ENCODE peak calls at places on chromosome 2, in ten cellular contexts. One of them, this sample, is unnamed.

GRCh38 chr2:16471031-16471430 is 194.6 kb downstream of the CYRIA start:
- DNase-seq in NCI-H460: no peak
- DNase-seq in RCC 7860: no peak
- DNase-seq in CD4-positive, alpha-beta memory T cell: no peak
- DNase-seq in WERI-Rb-1: no peak
- DNase-seq in AG09309: no peak
- DNase-seq in stimulated activated CD4-positive, alpha-beta T cell treated with anti-CD3 and anti-CD28 coated beads, TNF-alpha, amount 100 ng/mL, for 1 hour: no peak
- DNase-seq in HuH-7.5: no peak
- DNase-seq in iris pigment epithelial cell: no peak
- DNase-seq in head of caudate nucleus: no peak
- DNase-seq in this sample: no peak

GRCh38 chr2:158346041-158346440 is 110.5 kb downstream of the CCDC148 start:
- DNase-seq in NCI-H460: no peak
- DNase-seq in RCC 7860: no peak
- DNase-seq in CD4-positive, alpha-beta memory T cell: no peak
- DNase-seq in WERI-Rb-1: no peak
- DNase-seq in AG09309: no peak
- DNase-seq in stimulated activated CD4-positive, alpha-beta T cell treated with anti-CD3 and anti-CD28 coated beads, TNF-alpha, amount 100 ng/mL, for 1 hour: no peak
- DNase-seq in HuH-7.5: no peak
- DNase-seq in iris pigment epithelial cell: no peak
- DNase-seq in head of caudate nucleus: no peak
- DNase-seq in this sample: no peak

GRCh38 chr2:196275646-196276352 is 104.4 kb upstream of the STK17B start:
- DNase-seq in NCI-H460: no peak
- DNase-seq in RCC 7860: no peak
- DNase-seq in CD4-positive, alpha-beta memory T cell: peak; percentile 41
- DNase-seq in WERI-Rb-1: no peak
- DNase-seq in AG09309: no peak
- DNase-seq in stimulated activated CD4-positive, alpha-beta T cell treated with anti-CD3 and anti-CD28 coated beads, TNF-alpha, amount 100 ng/mL, for 1 hour: no peak
- DNase-seq in HuH-7.5: no peak
- DNase-seq in iris pigment epithelial cell: peak; percentile 75
- DNase-seq in head of caudate nucleus: no peak
- DNase-seq in this sample: no peak

GRCh38 chr2:79373359-79374115 is 139.3 kb upstream of the CTNNA2 start:
- DNase-seq in NCI-H460: no peak
- DNase-seq in RCC 7860: no peak
- DNase-seq in CD4-positive, alpha-beta memory T cell: no peak
- DNase-seq in WERI-Rb-1: no peak
- DNase-seq in AG09309: no peak
- DNase-seq in stimulated activated CD4-positive, alpha-beta T cell treated with anti-CD3 and anti-CD28 coated beads, TNF-alpha, amount 100 ng/mL, for 1 hour: no peak
- DNase-seq in HuH-7.5: no peak
- DNase-seq in iris pigment epithelial cell: no peak
- DNase-seq in head of caudate nucleus: no peak
- DNase-seq in this sample: no peak

GRCh38 chr2:96907405-96908041 is 37.6 kb upstream of the SEMA4C start:
- DNase-seq in NCI-H460: no peak
- DNase-seq in RCC 7860: no peak
- DNase-seq in CD4-positive, alpha-beta memory T cell: no peak
- DNase-seq in WERI-Rb-1: peak; percentile 46
- DNase-seq in AG09309: no peak
- DNase-seq in stimulated activated CD4-positive, alpha-beta T cell treated with anti-CD3 and anti-CD28 coated beads, TNF-alpha, amount 100 ng/mL, for 1 hour: no peak
- DNase-seq in HuH-7.5: no peak
- DNase-seq in iris pigment epithelial cell: no peak
- DNase-seq in head of caudate nucleus: peak; percentile 78
- DNase-seq in this sample: no peak

GRCh38 chr2:88216641-88217040 is 46.5 kb downstream of the THNSL2 start:
- DNase-seq in NCI-H460: no peak
- DNase-seq in RCC 7860: no peak
- DNase-seq in CD4-positive, alpha-beta memory T cell: no peak
- DNase-seq in WERI-Rb-1: no peak
- DNase-seq in AG09309: no peak
- DNase-seq in stimulated activated CD4-positive, alpha-beta T cell treated with anti-CD3 and anti-CD28 coated beads, TNF-alpha, amount 100 ng/mL, for 1 hour: no peak
- DNase-seq in HuH-7.5: no peak
- DNase-seq in iris pigment epithelial cell: no peak
- DNase-seq in head of caudate nucleus: no peak
- DNase-seq in this sample: no peak

GRCh38 chr2:108971661-108972566 is 17.1 kb downstream of the EDAR start:
- DNase-seq in NCI-H460: peak; percentile 43
- DNase-seq in RCC 7860: no peak
- DNase-seq in CD4-positive, alpha-beta memory T cell: no peak
- DNase-seq in WERI-Rb-1: no peak
- DNase-seq in AG09309: peak; percentile 4
- DNase-seq in stimulated activated CD4-positive, alpha-beta T cell treated with anti-CD3 and anti-CD28 coated beads, TNF-alpha, amount 100 ng/mL, for 1 hour: no peak
- DNase-seq in HuH-7.5: no peak
- DNase-seq in iris pigment epithelial cell: no peak
- DNase-seq in head of caudate nucleus: no peak
- DNase-seq in this sample: no peak

GRCh38 chr2:118670281-118670680 is 177.2 kb downstream of the EN1 start:
- DNase-seq in NCI-H460: no peak
- DNase-seq in RCC 7860: no peak
- DNase-seq in CD4-positive, alpha-beta memory T cell: no peak
- DNase-seq in WERI-Rb-1: no peak
- DNase-seq in AG09309: no peak
- DNase-seq in stimulated activated CD4-positive, alpha-beta T cell treated with anti-CD3 and anti-CD28 coated beads, TNF-alpha, amount 100 ng/mL, for 1 hour: no peak
- DNase-seq in HuH-7.5: no peak
- DNase-seq in iris pigment epithelial cell: peak; percentile 41
- DNase-seq in head of caudate nucleus: no peak
- DNase-seq in this sample: no peak

GRCh38 chr2:102505290-102505689 is 32.3 kb downstream of the SLC9A4 start:
- DNase-seq in NCI-H460: no peak
- DNase-seq in RCC 7860: no peak
- DNase-seq in CD4-positive, alpha-beta memory T cell: no peak
- DNase-seq in WERI-Rb-1: no peak
- DNase-seq in AG09309: no peak
- DNase-seq in stimulated activated CD4-positive, alpha-beta T cell treated with anti-CD3 and anti-CD28 coated beads, TNF-alpha, amount 100 ng/mL, for 1 hour: no peak
- DNase-seq in HuH-7.5: peak; percentile 15
- DNase-seq in iris pigment epithelial cell: no peak
- DNase-seq in head of caudate nucleus: no peak
- DNase-seq in this sample: no peak

GRCh38 chr2:45273412-45274189 is 264.3 kb upstream of the SIX2 start:
- DNase-seq in NCI-H460: no peak
- DNase-seq in RCC 7860: no peak
- DNase-seq in CD4-positive, alpha-beta memory T cell: no peak
- DNase-seq in WERI-Rb-1: no peak
- DNase-seq in AG09309: no peak
- DNase-seq in stimulated activated CD4-positive, alpha-beta T cell treated with anti-CD3 and anti-CD28 coated beads, TNF-alpha, amount 100 ng/mL, for 1 hour: no peak
- DNase-seq in HuH-7.5: no peak
- DNase-seq in iris pigment epithelial cell: no peak
- DNase-seq in head of caudate nucleus: no peak
- DNase-seq in this sample: no peak

GRCh38 chr2:19503915-19504314 is 145.5 kb upstream of the OSR1 start:
- DNase-seq in NCI-H460: no peak
- DNase-seq in RCC 7860: no peak
- DNase-seq in CD4-positive, alpha-beta memory T cell: no peak
- DNase-seq in WERI-Rb-1: no peak
- DNase-seq in AG09309: no peak
- DNase-seq in stimulated activated CD4-positive, alpha-beta T cell treated with anti-CD3 and anti-CD28 coated beads, TNF-alpha, amount 100 ng/mL, for 1 hour: no peak
- DNase-seq in HuH-7.5: no peak
- DNase-seq in iris pigment epithelial cell: no peak
- DNase-seq in head of caudate nucleus: no peak
- DNase-seq in this sample: no peak

GRCh38 chr2:121019756-121020155 is 265.2 kb downstream of the TFCP2L1 start:
- DNase-seq in NCI-H460: no peak
- DNase-seq in RCC 7860: no peak
- DNase-seq in CD4-positive, alpha-beta memory T cell: no peak
- DNase-seq in WERI-Rb-1: no peak
- DNase-seq in AG09309: no peak
- DNase-seq in stimulated activated CD4-positive, alpha-beta T cell treated with anti-CD3 and anti-CD28 coated beads, TNF-alpha, amount 100 ng/mL, for 1 hour: no peak
- DNase-seq in HuH-7.5: no peak
- DNase-seq in iris pigment epithelial cell: no peak
- DNase-seq in head of caudate nucleus: no peak
- DNase-seq in this sample: no peak

GRCh38 chr2:165268751-165269150 is 29.5 kb downstream of the SCN2A start:
- DNase-seq in NCI-H460: no peak
- DNase-seq in RCC 7860: no peak
- DNase-seq in CD4-positive, alpha-beta memory T cell: no peak
- DNase-seq in WERI-Rb-1: no peak
- DNase-seq in AG09309: no peak
- DNase-seq in stimulated activated CD4-positive, alpha-beta T cell treated with anti-CD3 and anti-CD28 coated beads, TNF-alpha, amount 100 ng/mL, for 1 hour: no peak
- DNase-seq in HuH-7.5: no peak
- DNase-seq in iris pigment epithelial cell: no peak
- DNase-seq in head of caudate nucleus: no peak
- DNase-seq in this sample: no peak

GRCh38 chr2:3285901-3286645 is 91.5 kb downstream of the EIPR1 start:
- DNase-seq in NCI-H460: no peak
- DNase-seq in RCC 7860: no peak
- DNase-seq in CD4-positive, alpha-beta memory T cell: no peak
- DNase-seq in WERI-Rb-1: no peak
- DNase-seq in AG09309: no peak
- DNase-seq in stimulated activated CD4-positive, alpha-beta T cell treated with anti-CD3 and anti-CD28 coated beads, TNF-alpha, amount 100 ng/mL, for 1 hour: no peak
- DNase-seq in HuH-7.5: no peak
- DNase-seq in iris pigment epithelial cell: no peak
- DNase-seq in head of caudate nucleus: no peak
- DNase-seq in this sample: no peak

This sample was measured in H1.